ENCODE peak calls at places on chromosomes 6 and 20, in ten cellular contexts. Q is type B pancreatic cell, J is mucosa of descending colon, X is H1, L is cardiac muscle cell, A is K562, M is PC-3, P is choroid plexus epithelial cell, D is breast epithelium, T is adrenal gland. R is an unnamed sample.

GRCh38 chr6:36840471-36841461 is 1.5 kb upstream of the CPNE5 start:
- DNase-seq in Q (no peak), J (no peak), X (no peak), L (peak), A (no peak), M (no peak), P (no peak), D (no peak), T (no peak), R (no peak)

GRCh38 chr6:28597217-28597835 is 71.6 kb downstream of the GPX5 start:
- DNase-seq in Q (no peak), J (no peak), X (no peak), L (peak), A (no peak), M (peak), P (peak), D (no peak), T (no peak), R (no peak)

GRCh38 chr6:158314737-158315136 is 2.5 kb downstream of the TULP4 start:
- DNase-seq in Q (no peak), J (no peak), X (no peak), L (no peak), A (no peak), M (no peak), P (no peak), D (no peak), T (no peak), R (no peak)

GRCh38 chr6:152600022-152600421 is 37.1 kb downstream of the SYNE1 start:
- DNase-seq in Q (no peak), J (no peak), X (no peak), L (no peak), A (no peak), M (no peak), P (no peak), D (no peak), T (no peak), R (no peak)

GRCh38 chr6:44082872-44083321 is 44.4 kb downstream of the MRPL14 start:
- DNase-seq in Q (no peak), J (no peak), X (no peak), L (no peak), A (no peak), M (no peak), P (no peak), D (no peak), T (no peak), R (no peak)

GRCh38 chr6:17622144-17622543 is 22.0 kb downstream of the FAM8A1 start:
- DNase-seq in Q (no peak), J (no peak), X (no peak), L (no peak), A (no peak), M (no peak), P (no peak), D (no peak), T (no peak), R (no peak)

GRCh38 chr20:31818376-31818908 is 714 bp upstream of the MYLK2 start:
- DNase-seq in Q (no peak), J (no peak), X (no peak), L (no peak), A (no peak), M (no peak), P (no peak), D (no peak), T (no peak), R (peak)

GRCh38 chr6:45021652-45022051 is 306.5 kb upstream of the RUNX2 start:
- DNase-seq in Q (no peak), J (no peak), X (no peak), L (peak), A (no peak), M (peak), P (peak), D (no peak), T (no peak), R (no peak)

GRCh38 chr20:10090588-10091166 is 55.9 kb downstream of the ANKEF1 start:
- DNase-seq in Q (no peak), J (no peak), X (peak), L (peak), A (peak), M (peak), P (peak), D (no peak), T (peak), R (no peak)

GRCh38 chr6:35468980-35469710 is 944 bp downstream of the RPL10A start:
- DNase-seq in Q (no peak), J (peak), X (no peak), L (no peak), A (no peak), M (no peak), P (no peak), D (peak), T (no peak), R (no peak)

GRCh38 chr6:20704325-20704724 is 170.1 kb downstream of the CDKAL1 start:
- DNase-seq in Q (no peak), J (no peak), X (no peak), L (no peak), A (no peak), M (no peak), P (peak), D (no peak), T (no peak), R (no peak)

GRCh38 chr20:22232923-22233322 is 351.4 kb downstream of the FOXA2 start:
- DNase-seq in Q (no peak), J (no peak), X (no peak), L (no peak), A (no peak), M (no peak), P (no peak), D (no peak), T (no peak), R (no peak)

GRCh38 chr6:133553652-133554051 is 312.5 kb downstream of the EYA4 start:
- DNase-seq in Q (no peak), J (no peak), X (no peak), L (peak), A (peak), M (peak), P (peak), D (no peak), T (peak), R (no peak)

GRCh38 chr20:38692436-38693411 is 31.6 kb upstream of the SLC32A1 start:
- DNase-seq in Q (no peak), J (no peak), X (no peak), L (peak), A (peak), M (peak), P (peak), D (no peak), T (peak), R (no peak)

GRCh38 chr20:3539708-3540107 is 68.9 kb downstream of the ATRN start:
- DNase-seq in Q (no peak), J (no peak), X (no peak), L (peak), A (no peak), M (no peak), P (no peak), D (no peak), T (no peak), R (no peak)

GRCh38 chr20:32685541-32686529 is 12.1 kb upstream of the C20orf203 start:
- DNase-seq in Q (no peak), J (no peak), X (no peak), L (peak), A (no peak), M (no peak), P (peak), D (no peak), T (no peak), R (no peak)

GRCh38 chr6:32883789-32884188 is 29.8 kb downstream of the PSMB9 start:
- DNase-seq in Q (no peak), J (no peak), X (no peak), L (peak), A (no peak), M (no peak), P (peak), D (no peak), T (peak), R (no peak)

GRCh38 chr20:62751551-62752150 is 43.0 kb downstream of the NTSR1 start:
- DNase-seq in Q (no peak), J (no peak), X (no peak), L (no peak), A (no peak), M (no peak), P (no peak), D (no peak), T (no peak), R (no peak)

GRCh38 chr6:46023216-46023915 is 7.7 kb upstream of the CLIC5 start:
- DNase-seq in Q (no peak), J (no peak), X (no peak), L (peak), A (no peak), M (no peak), P (peak), D (no peak), T (no peak), R (no peak)

GRCh38 chr6:44116643-44117382 is 10.4 kb downstream of the MRPL14 start:
- DNase-seq in Q (no peak), J (no peak), X (no peak), L (peak), A (no peak), M (peak), P (peak), D (no peak), T (peak), R (no peak)

GRCh38 chr20:57053798-57054552 is 212.5 kb downstream of the BMP7 start:
- DNase-seq in Q (no peak), J (no peak), X (no peak), L (no peak), A (no peak), M (no peak), P (no peak), D (no peak), T (no peak), R (no peak)

GRCh38 chr6:23301546-23301945 is 732.2 kb downstream of the HDGFL1 start:
- DNase-seq in Q (no peak), J (no peak), X (no peak), L (no peak), A (no peak), M (no peak), P (peak), D (no peak), T (no peak), R (no peak)

GRCh38 chr6:39366875-39367618 is 44.5 kb upstream of the KCNK16 start:
- DNase-seq in Q (no peak), J (no peak), X (no peak), L (no peak), A (no peak), M (no peak), P (peak), D (no peak), T (peak), R (peak)

GRCh38 chr6:14664616-14665315 is 547.2 kb downstream of the CD83 start:
- DNase-seq in Q (no peak), J (no peak), X (peak), L (no peak), A (no peak), M (peak), P (no peak), D (no peak), T (no peak), R (no peak)

GRCh38 chr6:25154034-25154596 is 125.1 kb upstream of the CARMIL1 start:
- DNase-seq in Q (no peak), J (no peak), X (no peak), L (no peak), A (no peak), M (peak), P (no peak), D (no peak), T (no peak), R (no peak)
- TF ChIP-seq CTCF in Q (no peak), J (no peak), X (no peak), L (no peak), A (no peak), M (no peak), P (no peak), D (no peak), T (no peak), R (no peak)

GRCh38 chr6:57216235-57217101 is 5.6 kb downstream of the RAB23 start:
- DNase-seq in Q (no peak), J (no peak), X (no peak), L (peak), A (peak), M (peak), P (peak), D (peak), T (peak), R (no peak)
- TF ChIP-seq CTCF in Q (peak), J (no peak), X (no peak), L (peak), A (peak), M (peak), P (no peak), D (no peak), T (no peak), R (no peak)

GRCh38 chr6:150741633-150742200 is 123.8 kb upstream of the MTHFD1L start:
- DNase-seq in Q (no peak), J (no peak), X (no peak), L (peak), A (no peak), M (peak), P (peak), D (no peak), T (no peak), R (no peak)
- TF ChIP-seq CTCF in Q (peak), J (no peak), X (peak), L (peak), A (peak), M (peak), P (peak), D (no peak), T (peak), R (no peak)

GRCh38 chr20:33812673-33813462 is 1.7 kb downstream of the CHMP4B start:
- DNase-seq in Q (no peak), J (no peak), X (no peak), L (no peak), A (peak), M (peak), P (peak), D (no peak), T (no peak), R (no peak)
- TF ChIP-seq CTCF in Q (no peak), J (no peak), X (no peak), L (no peak), A (no peak), M (no peak), P (no peak), D (no peak), T (no peak), R (no peak)

R was measured in suprapubic skin.